ENCODE peak calls at places on chromosomes 6 and 20, in six cellular contexts. T is left ventricle myocardium inferior; Q is GM23338; I is naive thymus-derived CD4-positive, alpha-beta T cell; J is body of pancreas; C is GM12878. M is an unnamed sample.
A peak's percentile ranks its signal among the peaks of the same experiment; 100 is the strongest.

GRCh38 chr6:125008261-125008671 is 46.0 kb downstream of the RNF217 start:
- DNase-seq in T (no peak), Q (no peak), I (no peak), J (no peak), C (no peak), M (no peak)

GRCh38 chr6:141580121-141580520 is 552.6 kb upstream of the GJE1 start:
- DNase-seq in T (no peak), Q (no peak), I (no peak), J (no peak), C (no peak), M (no peak)

GRCh38 chr6:10099086-10099499 is 315.8 kb downstream of the TFAP2A start:
- DNase-seq in T (no peak), Q (peak; percentile 41), I (no peak), J (peak; percentile 68), C (no peak), M (peak; percentile 65)

GRCh38 chr20:57250607-57251343 is 15.7 kb downstream of the BMP7 start:
- DNase-seq in T (no peak), Q (no peak), I (peak; percentile 1), J (no peak), C (no peak), M (peak; percentile 67)

GRCh38 chr6:43932259-43932900 is 162.4 kb downstream of the VEGFA start:
- DNase-seq in T (no peak), Q (no peak), I (no peak), J (no peak), C (no peak), M (no peak)

GRCh38 chr6:14765106-14765505 is 480.8 kb upstream of the JARID2 start:
- DNase-seq in T (no peak), Q (no peak), I (no peak), J (no peak), C (no peak), M (no peak)

GRCh38 chr6:47292944-47293343 is 16.8 kb downstream of the TNFRSF21 start:
- DNase-seq in T (no peak), Q (no peak), I (no peak), J (no peak), C (no peak), M (no peak)

GRCh38 chr6:125149256-125150144 is 4.1 kb upstream of the TPD52L1 start:
- DNase-seq in T (no peak), Q (no peak), I (no peak), J (no peak), C (no peak), M (no peak)

GRCh38 chr6:99746261-99746895 is 139.7 kb downstream of the PRDM13 start:
- DNase-seq in T (no peak), Q (peak; percentile 79), I (peak; percentile 49), J (peak; percentile 75), C (peak; percentile 20), M (peak; percentile 49)

GRCh38 chr6:24848461-24848860 is 49.7 kb upstream of the ARMH2 start:
- DNase-seq in T (no peak), Q (no peak), I (no peak), J (no peak), C (no peak), M (no peak)

GRCh38 chr6:107020239-107020638 is 7.8 kb upstream of the MTRES1 start:
- DNase-seq in T (no peak), Q (no peak), I (no peak), J (peak; percentile 32), C (no peak), M (no peak)

GRCh38 chr6:47149554-47149953 is 107.4 kb upstream of the ADGRF1 start:
- DNase-seq in T (no peak), Q (no peak), I (no peak), J (no peak), C (no peak), M (no peak)

GRCh38 chr20:51176846-51177245 is 153.9 kb upstream of the KCNG1 start:
- DNase-seq in T (no peak), Q (no peak), I (no peak), J (no peak), C (no peak), M (no peak)

GRCh38 chr20:50762435-50763201 is 31.2 kb downstream of the PARD6B start:
- DNase-seq in T (peak; percentile 82), Q (no peak), I (no peak), J (peak; percentile 92), C (no peak), M (peak; percentile 46)

GRCh38 chr6:20953019-20953418 is 418.8 kb downstream of the CDKAL1 start:
- DNase-seq in T (no peak), Q (peak; percentile 74), I (no peak), J (no peak), C (no peak), M (peak; percentile 25)

GRCh38 chr20:59789641-59790040 is 143.8 kb downstream of the SYCP2 start:
- DNase-seq in T (no peak), Q (no peak), I (no peak), J (no peak), C (no peak), M (no peak)

GRCh38 chr6:142448091-142448729 is 146.4 kb downstream of the ADGRG6 start:
- DNase-seq in T (no peak), Q (no peak), I (no peak), J (no peak), C (no peak), M (no peak)

GRCh38 chr6:149362289-149362688 is 37.8 kb upstream of the SUMO4 start:
- DNase-seq in T (no peak), Q (no peak), I (no peak), J (no peak), C (no peak), M (no peak)

GRCh38 chr6:99148761-99149160 is 200.7 kb downstream of the FAXC start:
- DNase-seq in T (no peak), Q (no peak), I (no peak), J (no peak), C (no peak), M (no peak)

GRCh38 chr20:14826926-14827325 is 489.5 kb upstream of the FLRT3 start:
- DNase-seq in T (no peak), Q (no peak), I (no peak), J (no peak), C (no peak), M (peak; percentile 36)

GRCh38 chr6:3297909-3298308 is 39.2 kb downstream of the PSMG4 start:
- DNase-seq in T (no peak), Q (no peak), I (no peak), J (no peak), C (no peak), M (no peak)

GRCh38 chr6:6546318-6547110 is 42.0 kb upstream of the LY86 start:
- DNase-seq in T (peak; percentile 48), Q (peak; percentile 76), I (peak; percentile 24), J (peak; percentile 60), C (no peak), M (peak; percentile 64)

GRCh38 chr6:113856011-113856551 is 1.1 kb upstream of the MARCKS start:
- DNase-seq in T (no peak), Q (peak; percentile 44), I (no peak), J (peak; percentile 52), C (no peak), M (peak; percentile 34)

GRCh38 chr6:43990275-43990626 is 137.0 kb downstream of the MRPL14 start:
- DNase-seq in T (peak; percentile 54), Q (no peak), I (no peak), J (no peak), C (no peak), M (peak; percentile 47)

GRCh38 chr6:8387942-8388437 is 47.4 kb downstream of the SLC35B3 start:
- DNase-seq in T (no peak), Q (peak; percentile 2), I (no peak), J (no peak), C (no peak), M (no peak)

GRCh38 chr6:70707893-70708292 is 40.2 kb downstream of the SMAP1 start:
- DNase-seq in T (no peak), Q (no peak), I (no peak), J (no peak), C (no peak), M (no peak)

GRCh38 chr6:152248987-152249386 is 388.2 kb downstream of the SYNE1 start:
- DNase-seq in T (no peak), Q (peak; percentile 14), I (no peak), J (no peak), C (no peak), M (no peak)

GRCh38 chr6:152240436-152240835 is 396.7 kb downstream of the SYNE1 start:
- DNase-seq in T (no peak), Q (no peak), I (no peak), J (no peak), C (no peak), M (no peak)

GRCh38 chr6:152246554-152247337 is 390.4 kb downstream of the SYNE1 start:
- DNase-seq in T (no peak), Q (no peak), I (no peak), J (no peak), C (no peak), M (no peak)

GRCh38 chr6:152240983-152241766 is 396.0 kb downstream of the SYNE1 start:
- DNase-seq in T (no peak), Q (no peak), I (no peak), J (peak; percentile 75), C (no peak), M (no peak)

DNA sequence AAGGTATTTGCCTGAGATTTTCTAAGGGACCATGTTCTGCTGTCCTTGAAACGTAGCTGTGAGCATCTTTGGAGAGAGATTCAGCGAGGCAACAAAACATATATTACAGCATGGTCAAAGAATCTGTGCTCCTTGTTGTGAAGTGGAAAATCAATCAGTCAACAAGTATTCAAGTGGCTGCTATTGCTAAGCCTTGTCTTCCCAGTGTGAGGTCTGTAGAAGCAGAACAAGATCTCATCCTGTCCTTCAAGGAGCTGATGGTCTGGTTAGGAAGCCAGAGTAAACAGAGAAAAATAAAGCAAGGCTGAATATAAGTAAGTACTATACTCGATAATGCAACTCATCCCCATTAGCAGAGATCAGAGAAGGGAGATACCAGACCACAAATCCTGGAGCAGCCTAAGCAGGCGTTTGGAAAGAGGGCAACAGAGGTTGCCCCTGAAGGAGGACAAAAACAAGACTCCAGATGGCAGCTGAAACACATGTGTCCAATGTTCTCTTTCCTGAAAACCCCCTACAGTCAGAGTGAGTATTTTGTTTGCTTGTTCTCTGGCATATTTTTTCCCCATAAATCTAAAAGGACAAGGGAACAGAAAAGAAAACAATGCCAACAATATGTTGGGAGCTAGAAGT is 392.0 kb downstream of the SYNE1 start:
- DNase-seq in T (no peak), Q (no peak), I (no peak), J (no peak), C (no peak), M (no peak)
- H3K36me3 ChIP-seq in T (peaks cover 62% of the 10 kb centered on the region), Q (no peaks in the 10 kb centered on the region), I (peaks cover 7% of the 10 kb centered on the region), J (no peaks in the 10 kb centered on the region), C (peaks cover 3% of the 10 kb centered on the region), M (no peaks in the 10 kb centered on the region)

GRCh38 chr6:26455357-26455970 is 2.3 kb upstream of the BTN2A1 start:
- DNase-seq in T (no peak), Q (no peak), I (no peak), J (no peak), C (no peak), M (no peak)
- H3K4me1 ChIP-seq in T (peaks cover 46% of the 10 kb centered on the region), Q (no peaks in the 10 kb centered on the region), I (peaks cover 16% of the 10 kb centered on the region), J (peaks cover 21% of the 10 kb centered on the region), C (peaks cover 16% of the 10 kb centered on the region), M (peaks cover 4% of the 10 kb centered on the region)

DNA sequence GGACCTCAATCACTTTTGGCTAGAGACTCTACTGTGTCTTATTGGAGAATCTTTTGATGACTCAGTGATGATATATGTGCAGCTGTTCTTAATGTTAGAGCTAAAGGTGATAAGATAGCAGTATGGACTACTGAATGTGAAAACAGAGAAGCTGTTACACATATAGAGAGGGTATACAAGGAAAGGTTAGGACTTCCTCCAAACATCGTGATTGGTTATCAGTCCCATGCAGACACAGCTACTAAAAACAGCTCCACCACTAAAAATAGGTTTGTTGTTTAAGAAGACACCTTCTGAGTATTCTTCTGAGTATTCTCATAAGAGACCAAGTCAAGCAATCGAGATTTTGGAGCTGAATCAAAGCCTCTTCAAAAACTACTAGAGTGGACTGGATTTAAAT is 201.0 kb upstream of the SHLD1 start:
- DNase-seq in T (no peak), Q (no peak), I (no peak), J (no peak), C (no peak), M (no peak)
- H3K36me3 ChIP-seq in T (peaks cover 61% of the 10 kb centered on the region), Q (no peaks in the 10 kb centered on the region), I (peaks cover 15% of the 10 kb centered on the region), J (no peaks in the 10 kb centered on the region), C (peaks cover 50% of the 10 kb centered on the region), M (no peaks in the 10 kb centered on the region)

GRCh38 chr6:158016571-158017383 is 35.1 kb downstream of the SYNJ2 start:
- DNase-seq in T (peak; percentile 11), Q (no peak), I (no peak), J (peak; percentile 3), C (no peak), M (no peak)
- H3K4me1 ChIP-seq in T (peaks cover 28% of the 10 kb centered on the region), Q (no peaks in the 10 kb centered on the region), I (no peaks in the 10 kb centered on the region), J (peaks cover 12% of the 10 kb centered on the region), C (peaks cover 18% of the 10 kb centered on the region), M (peaks cover 6% of the 10 kb centered on the region)